ENCODE peak calls at places on chromosomes 1 and 21, in six cellular contexts. V is fibroblast of pulmonary artery, E is A549, M is neural crest cell, S is HS-27A, T is left ventricle myocardium superior. K is an unnamed sample.
A peak's percentile ranks its signal among the peaks of the same experiment; 100 is the strongest.

GRCh38 chr1:119373465-119373864 is 4.9 kb downstream of the HAO2 start:
- DNase-seq in V (peak; percentile 8), E (peak; percentile 24), M (no peak), S (no peak), T (no peak), K (no peak)

GRCh38 chr1:155080250-155081228 is 1.9 kb downstream of the EFNA3 start:
- DNase-seq in V (no peak), E (no peak), M (peak; percentile 57), S (no peak), T (no peak), K (peak; percentile 87)

GRCh38 chr1:81179239-81179638 is 621.5 kb upstream of the ADGRL2 start:
- DNase-seq in V (peak; percentile 86), E (peak; percentile 55), M (no peak), S (peak; percentile 73), T (no peak), K (no peak)

GRCh38 chr21:24290151-24290833 is 1317.0 kb downstream of the MRPL39 start:
- DNase-seq in V (no peak), E (no peak), M (no peak), S (no peak), T (no peak), K (no peak)

GRCh38 chr1:234271243-234271606 is 102.0 kb upstream of the COA6 start:
- DNase-seq in V (no peak), E (no peak), M (no peak), S (no peak), T (no peak), K (no peak)

GRCh38 chr1:159922499-159923202 is 2.7 kb downstream of the TAGLN2 start:
- DNase-seq in V (peak; percentile 57), E (peak; percentile 47), M (no peak), S (no peak), T (peak; percentile 84), K (peak; percentile 61)

GRCh38 chr1:28326980-28327379 is 1.9 kb upstream of the MED18 start:
- DNase-seq in V (no peak), E (peak; percentile 14), M (no peak), S (no peak), T (no peak), K (no peak)

GRCh38 chr1:236689713-236690569 is 3.6 kb downstream of the ACTN2 start:
- DNase-seq in V (no peak), E (no peak), M (no peak), S (no peak), T (peak; percentile 59), K (no peak)

GRCh38 chr1:45643978-45644377 is 20.1 kb upstream of the CCDC17 start:
- DNase-seq in V (no peak), E (peak; percentile 21), M (no peak), S (no peak), T (no peak), K (no peak)

GRCh38 chr1:189606795-189607476 is 870.7 kb downstream of the BRINP3 start:
- DNase-seq in V (peak; percentile 69), E (peak; percentile 92), M (no peak), S (peak; percentile 66), T (no peak), K (no peak)

GRCh38 chr1:110011527-110012041 is 22.8 kb upstream of the STRIP1 start:
- DNase-seq in V (peak; percentile 78), E (peak; percentile 61), M (no peak), S (peak; percentile 23), T (no peak), K (no peak)

GRCh38 chr1:161324020-161324419 is 9.8 kb downstream of the SDHC start:
- DNase-seq in V (no peak), E (no peak), M (no peak), S (no peak), T (no peak), K (no peak)

K was measured in glutamatergic neuron.